ENCODE peak calls at places on chromosome 21, in six cellular contexts. N, D, A, T, V and C are unnamed samples.

GRCh38 chr21:38956791-38957571 is 151.3 kb downstream of the ETS2 start:
- DNase-seq in N (no peak), A (peak), T (no peak), V (no peak), D (no peak), C (no peak)

GRCh38 chr21:33069994-33070811 is at the start of gene OLIG1:
- DNase-seq in A (peak), N (no peak), D (no peak), T (no peak), V (peak), C (no peak)

GRCh38 chr21:29208666-29209059 is 78.2 kb downstream of the MAP3K7CL start:
- DNase-seq in A (no peak), N (peak), V (no peak), D (no peak), T (no peak), C (no peak)

GRCh38 chr21:40049031-40049958 is 182.1 kb downstream of the PCP4 start:
- DNase-seq in D (no peak), A (no peak), V (no peak), T (no peak), N (no peak), C (no peak)

GRCh38 chr21:16071761-16072160 is 342.0 kb downstream of the USP25 start:
- DNase-seq in D (no peak), V (no peak), A (no peak), T (no peak), N (no peak), C (no peak)

GRCh38 chr21:46110499-46111192 is 12.7 kb downstream of the COL6A2 start:
- DNase-seq in V (no peak), D (no peak), T (no peak), N (no peak), A (peak), C (peak)

GRCh38 chr21:21232320-21232719 is 234.1 kb downstream of the NCAM2 start:
- DNase-seq in T (no peak), D (no peak), V (peak), N (peak), A (no peak), C (no peak)

GRCh38 chr21:38424333-38424732 is 73.9 kb downstream of the ERG start:
- DNase-seq in T (no peak), A (no peak), N (no peak), V (no peak), D (no peak), C (peak)

GRCh38 chr21:41360072-41360821 is 1.6 kb upstream of the MX2 start:
- DNase-seq in N (peak), D (no peak), T (no peak), A (no peak), V (no peak), C (no peak)

GRCh38 chr21:27380303-27380702 is 413.4 kb upstream of the ADAMTS5 start:
- DNase-seq in N (no peak), V (no peak), D (no peak), T (no peak), A (no peak), C (no peak)

GRCh38 chr21:30072496-30072895 is 94.1 kb downstream of the CLDN17 start:
- DNase-seq in V (peak), T (no peak), A (no peak), N (no peak), D (no peak), C (no peak)

DNA sequence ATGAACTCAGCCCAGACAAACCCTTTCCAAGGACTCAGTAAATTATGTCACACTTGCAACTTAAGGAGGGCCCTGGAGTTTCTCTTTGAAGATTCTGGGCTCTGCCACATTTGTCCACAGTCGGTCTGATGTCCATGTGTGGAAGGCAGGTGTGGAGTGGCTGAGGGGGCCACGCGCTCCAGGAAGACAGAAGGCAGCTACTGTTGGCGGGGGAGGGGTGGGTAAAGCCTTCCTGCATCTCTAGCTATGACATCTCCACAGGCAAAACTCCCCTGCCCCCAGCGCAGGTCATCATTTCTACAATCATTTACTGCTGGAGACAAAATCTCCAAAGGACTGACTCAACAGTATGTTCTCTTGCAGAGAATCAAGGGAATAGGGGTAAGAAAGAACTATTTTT is 11.3 kb upstream of the TSPEAR start:
- DNase-seq in N (no peak), A (no peak), D (no peak), T (no peak), V (no peak), C (no peak)
- H3K4me3 ChIP-seq in N (no peak), A (no peak), D (no peak), T (no peak), V (no peak), C (no peak)

GRCh38 chr21:15027056-15027455 is 37.7 kb downstream of the NRIP1 start:
- DNase-seq in D (no peak), N (no peak), A (no peak), V (no peak), T (no peak), C (no peak)

GRCh38 chr21:15029077-15029476 is 35.7 kb downstream of the NRIP1 start:
- DNase-seq in A (no peak), T (no peak), N (no peak), V (no peak), D (no peak), C (no peak)

GRCh38 chr21:15026370-15026769 is 38.4 kb downstream of the NRIP1 start:
- DNase-seq in A (no peak), V (no peak), T (no peak), N (no peak), D (no peak), C (no peak)

GRCh38 chr21:15031790-15032357 is 32.9 kb downstream of the NRIP1 start:
- DNase-seq in A (no peak), V (no peak), T (no peak), D (no peak), N (no peak), C (no peak)

DNA sequence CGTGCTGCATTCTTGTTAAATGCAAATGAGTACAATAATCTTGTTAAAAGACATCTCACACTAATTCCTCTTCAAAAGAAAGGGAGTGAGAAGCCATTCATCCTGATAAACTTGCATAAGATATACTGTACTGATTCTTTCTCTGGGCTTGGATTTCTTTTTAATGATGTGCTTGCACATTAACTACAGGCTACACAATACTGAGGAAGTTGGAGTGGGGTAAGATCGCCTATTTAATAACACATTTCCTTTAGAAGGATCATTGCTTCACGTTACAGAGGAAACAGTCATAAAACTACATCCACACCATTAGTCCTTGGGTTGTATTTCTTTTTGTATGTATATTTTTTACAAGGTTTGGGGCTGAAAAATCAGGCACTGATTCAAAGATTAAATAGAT is 36.6 kb downstream of the NRIP1 start:
- DNase-seq in N (no peak), T (no peak), D (no peak), A (no peak), V (no peak), C (no peak)
- H3K4me3 ChIP-seq in N (no peak), T (no peak), D (no peak), A (no peak), V (no peak), C (no peak)

GRCh38 chr21:35280221-35280620 is 231.1 kb upstream of the RUNX1 start:
- DNase-seq in D (no peak), N (no peak), A (no peak), T (no peak), V (no peak), C (no peak)

GRCh38 chr21:35282944-35283343 is 233.8 kb upstream of the RUNX1 start:
- DNase-seq in N (no peak), T (no peak), A (no peak), V (no peak), D (no peak), C (no peak)

GRCh38 chr21:35288238-35288637 is 239.1 kb upstream of the RUNX1 start:
- DNase-seq in T (no peak), N (no peak), A (no peak), V (no peak), D (no peak), C (no peak)

GRCh38 chr21:35281946-35282345 is 232.8 kb upstream of the RUNX1 start:
- DNase-seq in V (no peak), T (no peak), D (no peak), N (no peak), A (no peak), C (no peak)

GRCh38 chr21:35284199-35284598 is 235.1 kb upstream of the RUNX1 start:
- DNase-seq in T (no peak), N (no peak), A (no peak), D (no peak), V (no peak), C (no peak)
- H3K4me3 ChIP-seq in T (no peak), N (no peak), A (no peak), D (no peak), V (no peak), C (no peak)

GRCh38 chr21:42527127-42527488 is 13.5 kb downstream of the SLC37A1 start:
- DNase-seq in V (no peak), A (no peak), N (no peak), T (no peak), D (no peak), C (no peak)
- H3K4me3 ChIP-seq in V (no peak), A (no peak), N (no peak), T (peak), D (no peak), C (no peak)

DNA sequence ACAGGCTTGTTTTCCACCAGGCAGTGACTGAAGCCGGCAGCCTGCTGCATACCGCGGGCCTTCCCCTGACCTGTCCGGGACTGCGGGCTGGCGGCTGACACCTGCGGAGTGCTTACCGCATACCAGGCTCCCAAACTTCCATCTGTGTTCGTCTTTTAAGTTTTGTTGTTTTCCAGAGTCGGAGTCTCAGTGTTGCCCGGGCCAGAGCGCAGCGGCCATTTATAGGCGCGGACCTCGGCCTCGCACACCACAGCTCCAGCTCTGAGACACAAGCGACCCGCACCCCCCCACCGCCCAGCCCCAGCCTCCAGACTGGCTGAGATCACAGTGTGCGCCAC is 1.4 kb upstream of the ADARB1 start:
- DNase-seq in V (no peak), A (no peak), T (no peak), D (no peak), N (no peak), C (peak)
- H3K4me3 ChIP-seq in V (no peak), A (no peak), T (no peak), D (peak), N (no peak), C (peak)

DNA sequence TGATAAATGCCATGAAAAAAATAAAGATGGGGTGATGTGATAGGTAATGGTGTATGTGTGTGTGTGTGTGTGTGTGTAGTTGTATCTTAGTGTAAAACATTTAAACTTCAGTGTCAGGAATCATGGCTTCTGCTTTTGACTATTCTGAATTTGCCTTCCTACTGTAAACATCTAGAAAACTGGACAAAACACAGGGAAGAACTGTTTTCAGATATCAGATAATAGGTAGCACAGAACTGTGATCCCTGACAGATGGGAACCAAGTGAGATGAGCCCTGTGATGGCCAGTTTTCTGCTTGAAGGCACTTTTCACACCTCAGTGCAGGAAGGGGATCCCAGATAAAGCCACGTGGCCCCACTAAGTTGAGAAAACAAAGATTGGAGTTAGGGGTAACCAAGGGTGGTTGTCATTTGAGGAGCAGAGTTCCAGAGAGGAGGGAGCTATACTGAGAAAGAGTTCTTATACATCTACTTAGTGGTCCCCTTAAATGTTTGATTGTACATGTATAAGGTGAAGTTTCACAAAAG is 17.3 kb downstream of the DYRK1A start:
- DNase-seq in A (no peak), T (no peak), D (no peak), V (no peak), N (no peak), C (no peak)
- H3K4me3 ChIP-seq in A (no peak), T (no peak), D (no peak), V (no peak), N (no peak), C (no peak)

GRCh38 chr21:36703123-36703522 is 4.2 kb downstream of the SIM2 start:
- DNase-seq in V (no peak), A (no peak), N (no peak), T (no peak), D (no peak), C (no peak)

GRCh38 chr21:36702622-36702968 is 3.7 kb downstream of the SIM2 start:
- DNase-seq in V (no peak), T (no peak), A (no peak), N (no peak), D (no peak), C (no peak)

GRCh38 chr21:36700295-36700960 is 1.5 kb downstream of the SIM2 start:
- DNase-seq in A (no peak), N (no peak), D (no peak), V (no peak), T (no peak), C (no peak)

GRCh38 chr21:36700961-36701911 is 2.3 kb downstream of the SIM2 start:
- DNase-seq in T (no peak), V (no peak), A (no peak), D (no peak), N (no peak), C (peak)

GRCh38 chr21:36701912-36702621 is 3.2 kb downstream of the SIM2 start:
- DNase-seq in V (no peak), T (no peak), A (no peak), D (no peak), N (no peak), C (no peak)
- H3K4me3 ChIP-seq in V (no peak), T (no peak), A (no peak), D (no peak), N (no peak), C (no peak)